ENCODE peak calls at places on chromosomes 6 and 20, in six cellular contexts. G, V, S, Y, A and O are unnamed samples.

GRCh38 chr6:35897486-35897885 is 23.4 kb downstream of the SRPK1 start:
- DNase-seq in G (no peak), A (no peak), S (no peak), V (no peak), Y (no peak), O (no peak)

GRCh38 chr6:106114492-106114891 is 28.4 kb downstream of the PRDM1 start:
- DNase-seq in V (no peak), G (no peak), Y (no peak), S (no peak), A (no peak), O (no peak)

GRCh38 chr20:63470410-63470809 is 2.0 kb downstream of the KCNQ2 start:
- DNase-seq in A (no peak), G (no peak), S (no peak), V (no peak), Y (no peak), O (no peak)

GRCh38 chr20:46709459-46710148 is at the start of gene SLC2A10:
- DNase-seq in V (peak), Y (peak), S (peak), G (no peak), A (no peak), O (peak)

GRCh38 chr6:1722801-1723200 is 113.1 kb downstream of the FOXC1 start:
- DNase-seq in V (no peak), S (no peak), A (no peak), Y (no peak), G (no peak), O (no peak)

GRCh38 chr6:124433369-124434064 is 528.7 kb upstream of the RNF217 start:
- DNase-seq in Y (no peak), S (no peak), G (no peak), A (no peak), V (no peak), O (no peak)

GRCh38 chr6:73476722-73477121 is 15.2 kb downstream of the MTO1 start:
- DNase-seq in A (no peak), V (no peak), S (no peak), Y (no peak), G (no peak), O (no peak)

GRCh38 chr6:169227116-169227515 is 26.5 kb downstream of the THBS2 start:
- DNase-seq in Y (no peak), A (no peak), V (no peak), S (no peak), G (no peak), O (no peak)

GRCh38 chr20:23928788-23929187 is 49.2 kb upstream of the CST5 start:
- DNase-seq in V (no peak), S (no peak), A (no peak), G (no peak), Y (no peak), O (no peak)

GRCh38 chr20:17533396-17533795 is 2.2 kb upstream of the BFSP1 start:
- DNase-seq in S (peak), Y (no peak), A (no peak), G (no peak), V (no peak), O (peak)

GRCh38 chr20:48124960-48125359 is 339.7 kb upstream of the SULF2 start:
- DNase-seq in V (no peak), A (no peak), S (no peak), G (no peak), Y (no peak), O (no peak)

GRCh38 chr6:13296536-13296997 is 31.8 kb downstream of the TBC1D7 start:
- DNase-seq in V (no peak), G (no peak), Y (peak), S (no peak), A (no peak), O (no peak)